ENCODE peak calls at places on chromosomes 3 and 15, in seven cellular contexts. H is progenitor cell of endocrine pancreas; J is GM12891; E is kidney glomerular epithelial cell; M is fibroblast of pulmonary artery; U is AG09309; L is activated CD8-positive, alpha-beta memory T cell treated with anti-CD3 and anti-CD28 coated beads for 4 hours. Z is an unnamed sample.

GRCh38 chr3:171875923-171876412 is 32.8 kb downstream of the TMEM212 start:
- DNase-seq in U (no peak), M (peak; percentile 52), E (peak; percentile 43), L (no peak), J (no peak), H (no peak), Z (peak; percentile 79)

GRCh38 chr3:18900994-18901393 is 247.3 kb upstream of the KCNH8 start:
- DNase-seq in H (no peak), J (no peak), M (no peak), L (no peak), E (no peak), U (no peak), Z (no peak)

GRCh38 chr3:73280751-73281150 is 219.3 kb downstream of the EBLN2 start:
- DNase-seq in U (no peak), J (no peak), M (no peak), H (no peak), L (no peak), E (no peak), Z (no peak)

GRCh38 chr3:177474652-177475051 is 277.4 kb upstream of the TBL1XR1 start:
- DNase-seq in H (no peak), M (no peak), E (no peak), L (no peak), U (no peak), J (no peak), Z (no peak)

GRCh38 chr3:42340466-42340865 is 69.9 kb downstream of the LYZL4 start:
- DNase-seq in U (no peak), L (no peak), E (no peak), J (no peak), H (no peak), M (no peak), Z (no peak)

GRCh38 chr15:62573856-62574255 is 408.8 kb upstream of the C2CD4B start:
- DNase-seq in E (no peak), J (no peak), M (no peak), L (no peak), H (no peak), U (no peak), Z (no peak)

GRCh38 chr3:56633602-56634371 is 49.3 kb downstream of the TASOR start:
- DNase-seq in L (no peak), J (no peak), U (no peak), E (no peak), M (no peak), H (no peak), Z (no peak)

GRCh38 chr3:171088984-171089754 is 62.6 kb upstream of the SLC2A2 start:
- DNase-seq in M (peak; percentile 88), E (peak; percentile 57), L (no peak), H (no peak), U (peak; percentile 70), J (no peak), Z (peak; percentile 96)

GRCh38 chr3:23198801-23199200 is 4.3 kb upstream of the UBE2E2 start:
- DNase-seq in M (no peak), E (no peak), J (no peak), U (peak; percentile 27), L (no peak), H (no peak), Z (peak; percentile 40)

GRCh38 chr15:62472616-62473299 is 307.7 kb upstream of the C2CD4B start:
- DNase-seq in H (no peak), L (no peak), U (no peak), E (no peak), M (no peak), J (no peak), Z (no peak)

GRCh38 chr15:70765504-70766281 is 2.3 kb upstream of the UACA start:
- DNase-seq in E (no peak), J (no peak), H (no peak), M (no peak), L (no peak), U (peak; percentile 60), Z (no peak)

GRCh38 chr15:58864602-58865419 is 68.7 kb downstream of the SLTM start:
- DNase-seq in E (no peak), J (peak; percentile 27), L (no peak), H (no peak), U (no peak), M (peak; percentile 33), Z (peak; percentile 63)

GRCh38 chr15:59687831-59688230 is 1.3 kb downstream of the BNIP2 start:
- DNase-seq in J (no peak), U (no peak), M (peak; percentile 62), E (no peak), L (no peak), H (no peak), Z (peak; percentile 49)

GRCh38 chr3:115588201-115588600 is 35.1 kb upstream of the GAP43 start:
- DNase-seq in M (no peak), J (no peak), H (no peak), E (no peak), L (no peak), U (no peak), Z (no peak)

GRCh38 chr3:53150247-53151085 is 10.5 kb upstream of the PRKCD start:
- DNase-seq in E (no peak), U (no peak), M (peak; percentile 31), L (no peak), J (no peak), H (no peak), Z (peak; percentile 31)

GRCh38 chr3:123105201-123106189 is 38.7 kb downstream of the PDIA5 start:
- DNase-seq in U (no peak), M (no peak), L (no peak), H (no peak), E (no peak), J (peak; percentile 46), Z (peak; percentile 13)

GRCh38 chr15:60758961-60759729 is 280.2 kb upstream of the ICE2 start:
- DNase-seq in J (no peak), H (no peak), L (no peak), M (peak; percentile 92), U (peak; percentile 86), E (peak; percentile 9), Z (peak; percentile 98)

GRCh38 chr3:13107661-13108060 is 34.4 kb upstream of the IQSEC1 start:
- DNase-seq in E (no peak), L (no peak), J (no peak), U (no peak), M (no peak), H (no peak), Z (no peak)

GRCh38 chr15:37059051-37059450 is 41.3 kb downstream of the MEIS2 start:
- DNase-seq in E (peak; percentile 72), L (no peak), J (no peak), H (no peak), U (peak; percentile 61), M (peak; percentile 91), Z (peak; percentile 82)